ENCODE peak calls at places on chromosomes 2 and 18, in five cellular contexts. F is HepG2, C is GM12878, Y is K562, V is SK-N-SH. I is an unnamed sample.

GRCh38 chr2:239163306-239164070 is 237.3 kb downstream of the HDAC4 start:
- DNase-seq in Y (no peak), V (no peak), F (no peak), C (no peak), I (no peak)

GRCh38 chr2:14626873-14627272 is 5.6 kb upstream of the LRATD1 start:
- DNase-seq in F (no peak), V (no peak), C (no peak), Y (no peak), I (no peak)

GRCh38 chr18:13272411-13272810 is 53.9 kb downstream of the LDLRAD4 start:
- DNase-seq in C (no peak), F (no peak), V (no peak), Y (no peak), I (no peak)

GRCh38 chr2:80365762-80366161 is 61.2 kb upstream of the LRRTM1 start:
- DNase-seq in F (no peak), Y (no peak), V (peak), C (no peak), I (no peak)

GRCh38 chr18:79508565-79509535 is 113.1 kb downstream of the NFATC1 start:
- DNase-seq in Y (no peak), F (no peak), V (no peak), C (no peak), I (no peak)

GRCh38 chr2:3025261-3025660 is 352.4 kb downstream of the EIPR1 start:
- DNase-seq in Y (no peak), C (no peak), V (no peak), F (no peak), I (no peak)

GRCh38 chr2:10382313-10383061 is 65.6 kb downstream of the ODC1 start:
- DNase-seq in C (peak), Y (no peak), F (no peak), V (no peak), I (no peak)

GRCh38 chr2:121104721-121105141 is 180.3 kb downstream of the TFCP2L1 start:
- DNase-seq in V (no peak), Y (no peak), F (no peak), C (no peak), I (peak)

GRCh38 chr2:241096979-241097378 is 5.1 kb downstream of the MTERF4 start:
- DNase-seq in V (no peak), Y (no peak), F (no peak), C (peak), I (no peak)

GRCh38 chr2:235383272-235383843 is 110.5 kb upstream of the AGAP1 start:
- DNase-seq in V (no peak), Y (no peak), C (no peak), F (no peak), I (no peak)

GRCh38 chr2:231604101-231604684 is 11.5 kb downstream of the TEX44 start:
- DNase-seq in Y (no peak), V (no peak), F (peak), C (no peak), I (no peak)

GRCh38 chr2:46967990-46968647 is 52.5 kb upstream of the MCFD2 start:
- DNase-seq in C (no peak), Y (peak), V (no peak), F (no peak), I (peak)

GRCh38 chr2:55052087-55053061 is 2.1 kb upstream of the RTN4 start:
- DNase-seq in F (no peak), V (no peak), C (no peak), Y (no peak), I (peak)

GRCh38 chr2:100741880-100742814 is 77.8 kb upstream of the NPAS2 start:
- DNase-seq in V (no peak), F (peak), C (no peak), Y (no peak), I (peak)

GRCh38 chr2:233544079-233544690 is 22.4 kb downstream of the USP40 start:
- DNase-seq in C (no peak), V (no peak), Y (no peak), F (no peak), I (no peak)

GRCh38 chr18:24089059-24089458 is 49.8 kb upstream of the CABYR start:
- DNase-seq in F (no peak), C (no peak), Y (no peak), V (peak), I (peak)

GRCh38 chr2:129396980-129397599 is 582.4 kb upstream of the RAB6C start:
- DNase-seq in C (peak), Y (peak), V (peak), F (peak), I (no peak)

GRCh38 chr18:60892441-60892840 is 440.8 kb upstream of the CDH20 start:
- DNase-seq in C (no peak), V (no peak), F (no peak), Y (no peak), I (no peak)

GRCh38 chr2:56013475-56013874 is 89.9 kb upstream of the EFEMP1 start:
- DNase-seq in F (no peak), C (no peak), Y (no peak), V (no peak), I (no peak)

GRCh38 chr2:62293490-62294212 is 97.7 kb downstream of the B3GNT2 start:
- DNase-seq in Y (no peak), F (peak), V (peak), C (no peak), I (no peak)

GRCh38 chr2:231646471-231646870 is 53.8 kb downstream of the TEX44 start:
- DNase-seq in V (no peak), F (no peak), Y (no peak), C (no peak), I (no peak)

GRCh38 chr18:59516356-59517155 is 157.5 kb upstream of the LMAN1 start:
- DNase-seq in F (peak), C (no peak), Y (peak), V (peak), I (peak)

GRCh38 chr2:24515335-24515734 is 24.3 kb downstream of the NCOA1 start:
- DNase-seq in Y (no peak), F (no peak), C (no peak), V (no peak), I (no peak)

GRCh38 chr2:100423631-100424030 is 6.2 kb upstream of the CHST10 start:
- DNase-seq in C (no peak), V (no peak), Y (no peak), F (no peak), I (no peak)

GRCh38 chr18:60292186-60292585 is 80.4 kb downstream of the MC4R start:
- DNase-seq in V (no peak), Y (no peak), C (no peak), F (no peak), I (no peak)

GRCh38 chr2:127455566-127456493 is 37.6 kb downstream of the PROC start:
- DNase-seq in Y (no peak), V (no peak), C (no peak), F (peak), I (no peak)

GRCh38 chr18:2924920-2925319 is 78.1 kb downstream of the EMILIN2 start:
- DNase-seq in V (no peak), C (no peak), F (no peak), Y (no peak), I (no peak)

GRCh38 chr18:9673296-9674251 is 34.5 kb upstream of the RAB31 start:
- DNase-seq in C (peak), F (peak), V (peak), Y (no peak), I (peak)

GRCh38 chr2:12441750-12442626 is 274.7 kb upstream of the TRIB2 start:
- DNase-seq in V (no peak), C (no peak), F (no peak), Y (no peak), I (no peak)

GRCh38 chr18:75280427-75281280 is 70.1 kb downstream of the TSHZ1 start:
- DNase-seq in F (no peak), C (no peak), V (no peak), Y (no peak), I (peak)

GRCh38 chr2:1770566-1771380 is 26.5 kb upstream of the PXDN start:
- DNase-seq in V (no peak), F (no peak), Y (no peak), C (no peak), I (no peak)

GRCh38 chr2:238560234-238560633 is 133.5 kb downstream of the ASB1 start:
- DNase-seq in F (peak), V (no peak), C (no peak), Y (no peak), I (no peak)

GRCh38 chr18:13760047-13760446 is 33.6 kb downstream of the RNMT start:
- DNase-seq in V (no peak), F (no peak), Y (no peak), C (no peak), I (no peak)

GRCh38 chr2:66013456-66013855 is 421.5 kb upstream of the MEIS1 start:
- DNase-seq in V (no peak), F (peak), C (no peak), Y (peak), I (no peak)
- TF ChIP-seq MXI1 in V (no peak), F (no peak), C (no peak), Y (no peak), I (no peak)

GRCh38 chr2:205776139-205776538 is 93.8 kb downstream of the NRP2 start:
- DNase-seq in F (peak), V (peak), Y (peak), C (no peak), I (no peak)

GRCh38 chr2:205774028-205774427 is 91.7 kb downstream of the NRP2 start:
- DNase-seq in F (no peak), V (no peak), Y (no peak), C (no peak), I (no peak)

GRCh38 chr2:205772983-205773382 is 90.7 kb downstream of the NRP2 start:
- DNase-seq in F (no peak), Y (no peak), C (no peak), V (no peak), I (no peak)

GRCh38 chr2:205776720-205777119 is 94.4 kb downstream of the NRP2 start:
- DNase-seq in F (no peak), V (no peak), Y (no peak), C (no peak), I (no peak)

GRCh38 chr2:205775091-205775876 is 93.0 kb downstream of the NRP2 start:
- DNase-seq in F (no peak), C (no peak), Y (no peak), V (peak), I (peak)
- TF ChIP-seq MXI1 in F (no peak), C (no peak), Y (no peak), V (no peak), I (no peak)

DNA sequence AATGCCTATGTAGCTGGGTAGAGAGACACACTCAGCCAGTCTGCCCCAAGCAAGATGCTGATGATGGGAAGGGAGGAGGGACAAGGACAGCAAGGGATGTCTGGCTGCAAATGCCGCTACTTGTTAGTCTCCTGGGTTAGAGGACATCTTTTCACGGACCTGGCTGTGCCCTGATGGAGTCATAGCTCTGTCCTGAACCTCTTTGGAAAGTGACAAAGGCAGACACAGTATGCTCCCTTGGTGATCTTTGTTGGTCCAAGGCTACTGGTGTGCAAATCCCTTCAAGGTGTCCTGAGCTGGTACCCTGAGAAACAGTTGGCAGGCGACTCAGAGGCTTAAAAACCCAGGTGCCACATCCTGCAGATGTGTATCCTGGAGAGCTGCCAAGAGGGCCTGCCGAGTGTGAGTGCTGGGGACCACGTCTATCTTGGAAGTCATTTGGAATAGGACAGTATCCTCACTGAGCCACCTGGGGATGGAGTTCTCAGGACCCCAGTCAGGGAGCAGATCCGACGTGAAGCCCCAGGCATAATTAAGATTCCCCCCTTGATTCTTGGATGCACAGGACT is 10.8 kb downstream of the FOSL2 start:
- DNase-seq in F (no peak), C (no peak), V (peak), Y (no peak), I (no peak)
- TF ChIP-seq MXI1 in F (no peak), C (no peak), V (no peak), Y (no peak), I (no peak)

GRCh38 chr2:72363406-72363805 is 215.7 kb upstream of the CYP26B1 start:
- DNase-seq in V (no peak), Y (no peak), C (no peak), F (no peak), I (no peak)

GRCh38 chr2:72367530-72368225 is 220.0 kb upstream of the CYP26B1 start:
- DNase-seq in Y (no peak), C (no peak), V (no peak), F (peak), I (peak)
- TF ChIP-seq MXI1 in Y (no peak), C (no peak), V (no peak), F (no peak), I (no peak)

DNA sequence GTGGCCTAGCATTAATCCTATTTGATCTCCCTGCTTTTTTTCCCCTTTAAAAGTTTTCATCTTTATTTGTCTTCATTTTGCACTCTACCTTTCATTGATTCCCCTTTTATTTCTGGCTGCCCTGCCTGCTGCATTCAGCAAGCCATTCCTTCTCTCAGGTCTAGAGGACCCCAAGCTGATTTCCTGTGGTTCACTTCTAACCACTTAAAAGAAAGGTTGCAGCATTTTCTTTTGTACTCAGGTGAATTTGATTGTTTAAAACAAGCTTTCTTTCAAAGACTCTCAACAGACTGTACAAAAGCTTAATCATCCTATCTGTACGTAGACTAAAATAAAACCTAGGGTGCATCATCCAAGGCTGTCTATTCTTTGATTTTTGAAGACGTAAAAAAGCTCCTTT is 160.3 kb downstream of the CSRNP3 start:
- DNase-seq in C (no peak), Y (no peak), V (no peak), F (no peak), I (no peak)
- TF ChIP-seq MXI1 in C (no peak), Y (no peak), V (no peak), F (no peak), I (no peak)

DNA sequence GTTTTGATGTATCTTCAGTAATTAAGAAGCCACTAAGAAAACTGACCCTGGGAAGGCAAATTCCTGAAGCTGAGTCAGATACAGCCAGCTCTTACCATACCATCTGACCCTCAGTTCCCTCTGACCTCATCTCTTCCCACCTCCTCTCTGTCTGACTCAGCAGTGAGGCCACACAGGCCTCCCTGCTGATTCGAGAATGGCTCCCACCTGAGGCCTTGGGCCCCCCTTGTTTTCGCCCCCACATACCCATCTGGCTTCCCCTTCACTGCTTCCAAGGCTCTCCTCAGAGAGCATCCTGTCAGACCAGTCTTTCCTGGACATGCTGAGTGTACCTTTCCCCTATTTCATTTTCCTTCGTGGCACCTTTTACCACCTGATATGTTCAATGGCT is 71.0 kb upstream of the CYP1B1 start:
- DNase-seq in C (peak), Y (peak), F (peak), V (peak), I (peak)
- TF ChIP-seq MXI1 in C (no peak), Y (no peak), F (no peak), V (no peak), I (no peak)

GRCh38 chr2:237096911-237097310 is 11.2 kb downstream of the COPS8 start:
- DNase-seq in Y (no peak), C (no peak), F (no peak), V (no peak), I (peak)

GRCh38 chr2:237099804-237100203 is 14.1 kb downstream of the COPS8 start:
- DNase-seq in Y (no peak), F (no peak), V (no peak), C (no peak), I (no peak)

GRCh38 chr2:237096201-237096600 is 10.5 kb downstream of the COPS8 start:
- DNase-seq in C (no peak), V (no peak), Y (no peak), F (no peak), I (no peak)

GRCh38 chr2:237097326-237097910 is 11.7 kb downstream of the COPS8 start:
- DNase-seq in V (no peak), C (no peak), F (no peak), Y (no peak), I (no peak)

GRCh38 chr2:237097911-237098702 is 12.4 kb downstream of the COPS8 start:
- DNase-seq in F (no peak), Y (no peak), V (no peak), C (no peak), I (peak)
- TF ChIP-seq MXI1 in F (no peak), Y (no peak), V (no peak), C (no peak), I (no peak)

DNA sequence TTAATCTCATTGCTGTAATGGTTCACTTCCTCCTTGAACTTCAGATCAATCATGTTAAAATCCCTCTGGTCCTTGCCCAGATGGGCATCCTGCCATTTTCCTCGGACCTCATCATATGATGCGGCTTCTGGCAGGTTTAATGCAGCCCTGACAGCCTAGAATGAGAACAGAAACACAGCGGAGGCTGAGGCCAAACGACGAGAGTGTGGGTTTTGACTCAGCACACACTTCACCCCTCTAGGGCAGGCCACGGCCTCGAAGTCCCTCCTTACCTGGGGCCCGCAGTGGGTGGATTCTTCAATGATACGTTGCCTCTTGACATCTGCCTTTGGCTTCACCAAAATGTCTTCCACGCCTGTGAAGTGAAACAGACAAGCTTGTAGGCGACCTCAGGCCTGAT is 56.8 kb downstream of the POLR1A start:
- DNase-seq in Y (no peak), F (no peak), V (no peak), C (no peak), I (no peak)
- TF ChIP-seq MXI1 in Y (no peak), F (no peak), V (no peak), C (no peak), I (no peak)

GRCh38 chr2:189344036-189344435 is 97.2 kb upstream of the WDR75 start:
- DNase-seq in V (no peak), Y (no peak), F (no peak), C (no peak), I (no peak)

GRCh38 chr2:189348369-189348768 is 92.9 kb upstream of the WDR75 start:
- DNase-seq in C (no peak), Y (no peak), F (no peak), V (no peak), I (no peak)

GRCh38 chr2:189350515-189351209 is 90.6 kb upstream of the WDR75 start:
- DNase-seq in V (no peak), F (no peak), Y (no peak), C (no peak), I (peak)

GRCh38 chr2:189347540-189347939 is 93.7 kb upstream of the WDR75 start:
- DNase-seq in V (no peak), Y (peak), C (peak), F (peak), I (peak)
- TF ChIP-seq MXI1 in V (no peak), Y (no peak), C (no peak), F (no peak), I (no peak)

GRCh38 chr18:77068321-77068841 is 64.2 kb downstream of the MBP start:
- DNase-seq in Y (no peak), F (no peak), C (peak), V (no peak), I (peak)

GRCh38 chr18:77068890-77069312 is 63.7 kb downstream of the MBP start:
- DNase-seq in V (no peak), Y (no peak), C (no peak), F (no peak), I (peak)

GRCh38 chr18:77069931-77070330 is 62.7 kb downstream of the MBP start:
- DNase-seq in V (no peak), Y (no peak), C (no peak), F (no peak), I (no peak)

GRCh38 chr18:77070627-77071026 is 62.0 kb downstream of the MBP start:
- DNase-seq in Y (no peak), V (no peak), F (no peak), C (no peak), I (no peak)

DNA sequence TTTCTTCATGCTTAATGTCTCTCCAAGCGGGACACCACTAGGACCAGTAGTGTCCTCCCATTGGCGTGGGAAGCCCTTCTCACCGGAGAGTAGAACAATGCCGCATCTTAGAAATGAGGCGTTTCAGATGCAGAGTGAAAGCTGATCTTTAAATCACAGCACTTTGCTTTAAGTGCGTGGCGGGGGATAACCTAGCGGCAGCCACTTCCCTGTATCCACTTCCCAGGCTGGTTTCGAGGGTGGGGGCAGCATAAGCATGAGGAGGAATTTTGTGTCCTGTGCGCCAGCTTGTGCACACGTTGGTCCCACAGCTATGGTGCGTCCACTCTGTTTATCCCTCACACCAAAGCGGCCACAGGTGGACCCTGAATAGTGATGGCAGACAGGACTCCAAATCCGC is 63.1 kb downstream of the MBP start:
- DNase-seq in Y (no peak), F (no peak), C (no peak), V (no peak), I (no peak)
- TF ChIP-seq MXI1 in Y (no peak), F (no peak), C (no peak), V (no peak), I (no peak)

I was measured in IMR-90.